ENCODE peak calls at places on chromosome 22, in seven cellular contexts. Y, A, T, Z, C, P and V are unnamed samples.

GRCh38 chr22:44200855-44201550 is 20.3 kb downstream of the PARVG start:
- DNase-seq in Y (no peak), A (no peak), T (no peak), Z (no peak), C (no peak), P (no peak), V (peak)

GRCh38 chr22:39174498-39175120 is 22.1 kb upstream of the CBX7 start:
- DNase-seq in Y (peak), A (peak), T (peak), Z (peak), C (peak), P (peak), V (peak)

GRCh38 chr22:19291218-19291579 is 320 bp downstream of the CLTCL1 start:
- DNase-seq in Y (no peak), A (peak), T (no peak), Z (peak), C (no peak), P (peak), V (peak)

GRCh38 chr22:35311551-35311999 is 11.9 kb downstream of the TOM1 start:
- DNase-seq in Y (no peak), A (peak), T (no peak), Z (no peak), C (no peak), P (no peak), V (peak)

GRCh38 chr22:44523981-44524759 is 26.1 kb upstream of the RTL6 start:
- DNase-seq in Y (no peak), A (peak), T (peak), Z (peak), C (peak), P (no peak), V (no peak)

GRCh38 chr22:48079505-48080295 is 1317.2 kb downstream of the TBC1D22A start:
- DNase-seq in Y (no peak), A (no peak), T (no peak), Z (no peak), C (no peak), P (no peak), V (no peak)

GRCh38 chr22:43848366-43849171 is 13.7 kb downstream of the SULT4A1 start:
- DNase-seq in Y (no peak), A (no peak), T (peak), Z (peak), C (no peak), P (no peak), V (peak)

GRCh38 chr22:44580756-44581435 is 82.9 kb upstream of the RTL6 start:
- DNase-seq in Y (no peak), A (peak), T (no peak), Z (no peak), C (no peak), P (no peak), V (peak)

GRCh38 chr22:41418717-41419116 is 27.9 kb downstream of the TOB2 start:
- DNase-seq in Y (no peak), A (no peak), T (no peak), Z (no peak), C (no peak), P (no peak), V (no peak)

GRCh38 chr22:19786959-19787848 is 26.6 kb downstream of the TBX1 start:
- DNase-seq in Y (no peak), A (no peak), T (no peak), Z (no peak), C (no peak), P (no peak), V (no peak)

GRCh38 chr22:48428556-48429371 is 1398.9 kb downstream of the BRD1 start:
- DNase-seq in Y (no peak), A (no peak), T (no peak), Z (no peak), C (no peak), P (no peak), V (peak)

GRCh38 chr22:26428515-26429457 is at the start of gene ASPHD2:
- DNase-seq in Y (peak), A (peak), T (peak), Z (peak), C (peak), P (peak), V (peak)

GRCh38 chr22:35587447-35587870 is 29.7 kb downstream of the MB start:
- DNase-seq in Y (no peak), A (peak), T (no peak), Z (peak), C (no peak), P (no peak), V (no peak)

GRCh38 chr22:19667872-19668740 is 46.2 kb upstream of the SEPTIN5 start:
- DNase-seq in Y (no peak), A (no peak), T (no peak), Z (no peak), C (no peak), P (no peak), V (no peak)

GRCh38 chr22:41681616-41682015 is 7.1 kb downstream of the SNU13 start:
- DNase-seq in Y (no peak), A (no peak), T (no peak), Z (no peak), C (no peak), P (no peak), V (no peak)

GRCh38 chr22:39380331-39380730 is 19.2 kb upstream of the TAB1 start:
- DNase-seq in Y (no peak), A (no peak), T (no peak), Z (no peak), C (no peak), P (no peak), V (no peak)

GRCh38 chr22:42275970-42276369 is 5.5 kb upstream of the TCF20 start:
- DNase-seq in Y (peak), A (no peak), T (no peak), Z (no peak), C (no peak), P (no peak), V (peak)

GRCh38 chr22:43985532-43985931 is 30.3 kb downstream of the SAMM50 start:
- DNase-seq in Y (no peak), A (no peak), T (no peak), Z (no peak), C (no peak), P (no peak), V (no peak)

GRCh38 chr22:49004484-49005399 is 822.9 kb downstream of the BRD1 start:
- DNase-seq in Y (no peak), A (no peak), T (no peak), Z (no peak), C (no peak), P (no peak), V (no peak)

DNA sequence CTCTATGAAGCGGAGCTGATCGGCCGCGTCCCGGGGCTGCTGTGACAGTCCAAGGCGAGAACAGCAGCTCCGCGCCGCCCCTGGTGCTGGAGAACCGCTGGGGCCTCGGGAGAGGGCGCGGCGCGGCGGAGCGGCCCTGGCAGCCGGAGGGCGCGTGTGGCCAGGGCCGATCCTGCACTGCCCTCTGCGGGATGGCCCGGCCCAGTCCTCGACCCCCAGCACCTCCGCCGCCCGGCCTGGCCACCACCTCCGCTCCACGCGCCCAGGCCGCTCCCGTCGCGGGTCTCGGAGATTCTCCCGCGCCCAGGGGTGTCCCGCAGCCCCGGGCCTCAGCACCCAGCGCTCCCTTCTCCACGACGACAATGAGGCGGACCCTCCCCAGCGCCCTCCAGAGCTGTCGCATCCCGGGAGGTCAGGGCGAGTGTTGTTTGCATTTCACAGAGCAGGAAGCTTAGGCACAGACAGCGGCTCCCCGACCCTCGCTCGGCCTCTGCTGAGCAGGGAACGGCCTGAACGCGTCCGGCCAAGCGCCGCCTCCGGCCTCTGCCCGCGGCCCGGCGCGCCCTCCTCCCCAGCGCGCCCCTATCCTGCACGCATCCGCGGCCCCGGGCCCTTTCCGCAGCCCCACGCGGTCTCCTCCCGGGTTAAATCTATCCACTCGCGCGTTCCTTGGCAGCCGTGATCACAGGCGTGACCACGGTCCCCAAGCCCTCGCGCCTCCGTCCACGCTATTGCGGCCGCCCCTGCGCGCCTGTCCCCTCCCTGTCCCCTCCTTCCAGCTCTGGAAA is 109.7 kb downstream of the WNT7B start:
- DNase-seq in Y (no peak), A (no peak), T (no peak), Z (peak), C (no peak), P (no peak), V (peak)
- H3K4me3 ChIP-seq in Y (no peak), A (peak), T (peak), Z (peak), C (peak), P (no peak), V (peak)

DNA sequence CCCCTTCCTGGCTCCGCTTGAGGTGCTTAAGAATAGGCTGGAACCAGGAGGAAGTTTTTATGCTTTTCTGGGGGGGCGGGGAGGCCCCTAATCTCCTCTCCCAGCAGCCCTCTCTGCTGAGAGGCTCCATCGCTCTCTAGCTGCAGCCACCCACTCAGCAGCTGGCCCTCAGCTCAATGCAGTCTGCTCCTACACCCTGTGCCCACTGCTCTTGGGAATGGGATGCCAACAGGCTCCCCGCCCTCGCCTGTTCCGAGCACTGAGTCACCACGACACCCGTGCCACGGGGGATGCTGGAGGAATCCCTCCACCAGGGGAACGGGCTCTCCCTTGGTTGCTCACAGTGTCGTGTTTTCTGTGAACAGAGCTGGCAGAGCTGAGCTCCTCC is 23.5 kb upstream of the SUSD2 start:
- DNase-seq in Y (no peak), A (no peak), T (no peak), Z (no peak), C (no peak), P (no peak), V (no peak)
- H3K4me3 ChIP-seq in Y (no peak), A (no peak), T (no peak), Z (no peak), C (peak), P (peak), V (no peak)

GRCh38 chr22:21834869-21835268 is 32.6 kb downstream of the MAPK1 start:
- DNase-seq in Y (no peak), A (no peak), T (no peak), Z (no peak), C (no peak), P (no peak), V (no peak)
- H3K4me3 ChIP-seq in Y (no peak), A (no peak), T (no peak), Z (no peak), C (no peak), P (no peak), V (no peak)

GRCh38 chr22:40414306-40414705 is 43.9 kb downstream of the SGSM3 start:
- DNase-seq in Y (no peak), A (no peak), T (peak), Z (no peak), C (no peak), P (no peak), V (no peak)

GRCh38 chr22:40415531-40416266 is 45.3 kb downstream of the SGSM3 start:
- DNase-seq in Y (no peak), A (peak), T (no peak), Z (no peak), C (no peak), P (no peak), V (peak)

GRCh38 chr22:40416267-40416570 is 45.8 kb downstream of the SGSM3 start:
- DNase-seq in Y (no peak), A (no peak), T (no peak), Z (no peak), C (no peak), P (no peak), V (no peak)

GRCh38 chr22:40413873-40414272 is 43.5 kb downstream of the SGSM3 start:
- DNase-seq in Y (no peak), A (no peak), T (no peak), Z (no peak), C (no peak), P (no peak), V (no peak)

DNA sequence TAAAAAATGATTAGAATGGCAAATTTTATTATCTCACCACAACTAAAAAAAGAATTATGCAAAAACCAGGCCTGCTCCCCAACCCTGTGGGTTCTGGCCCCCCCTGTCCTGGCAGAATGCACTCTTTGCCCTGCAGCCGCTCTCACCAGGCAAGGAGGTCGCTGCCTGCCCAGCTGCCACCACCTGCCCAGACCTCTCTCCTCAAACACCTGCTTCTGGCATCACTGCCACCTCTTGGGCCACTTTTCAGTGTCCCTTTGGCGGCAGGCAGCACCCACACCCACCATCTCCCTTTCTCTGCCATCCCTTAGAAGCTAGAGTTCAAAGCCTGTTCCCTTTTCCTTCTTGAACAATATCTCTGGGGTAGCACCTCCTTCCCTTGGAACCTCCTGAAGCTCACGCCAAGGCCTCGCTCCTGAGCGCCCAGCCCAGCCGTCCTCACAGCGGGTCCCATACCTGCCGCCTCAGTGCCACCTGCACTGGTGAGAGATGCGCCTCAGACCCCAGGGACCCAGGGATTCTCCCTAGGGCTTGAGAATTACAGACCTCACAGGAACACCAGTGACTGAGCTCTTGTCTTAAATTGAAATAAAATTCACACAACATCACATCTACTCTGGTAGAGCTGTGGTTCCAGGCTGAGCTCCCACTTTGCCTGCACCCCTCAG is 44.6 kb downstream of the SGSM3 start:
- DNase-seq in Y (no peak), A (no peak), T (no peak), Z (no peak), C (no peak), P (no peak), V (peak)
- H3K4me3 ChIP-seq in Y (no peak), A (no peak), T (no peak), Z (no peak), C (no peak), P (no peak), V (no peak)

DNA sequence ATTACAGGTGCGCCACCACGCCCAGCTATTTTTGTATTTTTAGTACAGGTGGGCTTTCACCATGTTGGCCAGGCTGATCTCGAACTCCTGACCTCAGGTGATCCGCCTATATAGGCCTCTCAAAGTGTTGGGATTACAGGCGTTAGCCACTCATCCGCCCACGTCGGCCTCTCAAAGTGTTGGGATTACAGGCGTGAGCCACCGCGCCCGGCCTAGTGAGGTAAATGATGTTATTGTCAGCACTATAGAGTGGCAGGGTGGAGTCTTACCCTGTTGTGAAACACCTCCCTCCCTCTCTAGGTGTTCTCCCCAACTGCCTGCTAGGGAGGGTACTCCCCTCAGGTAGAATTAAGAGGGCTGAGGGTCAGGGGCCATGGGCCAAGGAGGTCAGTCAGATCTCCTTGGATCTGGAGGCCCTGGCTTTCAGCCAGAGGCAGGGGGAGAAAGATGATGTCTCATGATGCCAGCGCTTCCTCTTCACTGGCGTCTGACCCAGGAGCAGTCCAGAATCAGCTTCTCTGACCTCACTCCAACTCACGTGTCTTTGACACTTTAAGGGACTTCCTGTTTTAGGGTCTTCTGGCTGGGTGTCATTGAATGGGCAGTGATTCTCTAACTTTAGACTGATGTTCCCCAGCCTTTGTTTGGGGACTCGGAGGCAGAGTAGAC is 2.0 kb downstream of the GGA1 start:
- DNase-seq in Y (no peak), A (peak), T (no peak), Z (no peak), C (no peak), P (no peak), V (no peak)
- H3K4me3 ChIP-seq in Y (no peak), A (no peak), T (peak), Z (no peak), C (no peak), P (no peak), V (no peak)

DNA sequence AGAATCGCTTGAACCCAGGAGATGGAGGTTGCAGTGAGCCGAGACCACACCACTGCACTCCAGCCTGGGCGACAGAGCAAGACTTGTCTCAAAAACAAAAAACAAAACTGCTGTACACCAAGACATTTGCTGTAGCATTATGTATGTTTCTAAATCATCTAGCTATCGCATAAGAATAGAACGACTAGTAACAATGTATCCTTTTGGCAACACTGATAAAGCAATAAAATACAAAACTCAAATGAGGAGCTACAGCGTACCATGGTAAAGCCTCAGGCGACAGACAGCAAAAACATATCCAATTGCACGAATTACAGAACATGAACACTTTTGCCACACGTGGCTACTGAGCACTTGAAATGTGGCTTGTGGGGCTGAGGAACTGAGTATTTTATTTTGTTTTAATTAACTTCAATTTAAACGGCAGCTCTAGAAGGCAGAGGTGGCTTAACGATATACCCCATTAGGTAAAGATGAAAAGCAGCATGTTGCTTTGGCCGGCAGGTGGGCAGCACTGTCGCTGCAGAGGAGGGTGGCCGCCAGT is 2.3 kb downstream of the TUBGCP6 start:
- DNase-seq in Y (no peak), A (no peak), T (peak), Z (no peak), C (no peak), P (no peak), V (no peak)
- H3K4me3 ChIP-seq in Y (peak), A (peak), T (peak), Z (peak), C (peak), P (peak), V (no peak)

GRCh38 chr22:17780116-17780740 is 6.0 kb upstream of the BID start:
- DNase-seq in Y (no peak), A (no peak), T (no peak), Z (no peak), C (no peak), P (no peak), V (no peak)
- H3K4me3 ChIP-seq in Y (no peak), A (no peak), T (no peak), Z (no peak), C (no peak), P (no peak), V (no peak)